ENCODE peak calls at places on chromosomes 5 and 9, in six cellular contexts. Y is fibroblast of lung, B is psoas muscle, T is MM.1S, C is testis, E is A549. O is an unnamed sample.

GRCh38 chr5:144183254-144183889 is 12.7 kb downstream of the KCTD16 start:
- DNase-seq in Y (peak; percentile 56), B (no peak), T (peak; percentile 49), C (no peak), E (peak; percentile 54), O (no peak)

GRCh38 chr5:111734597-111734996 is 22.4 kb downstream of the NREP start:
- DNase-seq in Y (no peak), B (no peak), T (no peak), C (no peak), E (no peak), O (no peak)

GRCh38 chr5:85533324-85533723 is 1084.4 kb upstream of the COX7C start:
- DNase-seq in Y (no peak), B (no peak), T (no peak), C (no peak), E (no peak), O (no peak)

GRCh38 chr5:167453518-167454020 is 837.9 kb upstream of the WWC1 start:
- DNase-seq in Y (peak; percentile 60), B (no peak), T (no peak), C (no peak), E (no peak), O (no peak)

GRCh38 chr9:89850633-89851325 is 246.0 kb downstream of the GADD45G start:
- DNase-seq in Y (peak; percentile 59), B (peak; percentile 41), T (no peak), C (no peak), E (no peak), O (no peak)

GRCh38 chr9:136055715-136056545 is 39.2 kb downstream of the NACC2 start:
- DNase-seq in Y (no peak), B (no peak), T (no peak), C (no peak), E (no peak), O (no peak)

GRCh38 chr9:33170464-33171156 is 3.5 kb upstream of the B4GALT1 start:
- DNase-seq in Y (no peak), B (peak; percentile 70), T (no peak), C (peak; percentile 75), E (peak; percentile 66), O (no peak)

GRCh38 chr5:146718628-146719027 is 159.9 kb downstream of the PPP2R2B start:
- DNase-seq in Y (no peak), B (no peak), T (no peak), C (no peak), E (no peak), O (no peak)

GRCh38 chr5:158988987-158989624 is 110.6 kb downstream of the EBF1 start:
- DNase-seq in Y (no peak), B (no peak), T (no peak), C (no peak), E (no peak), O (no peak)

GRCh38 chr9:30411571-30411970 is 1972.9 kb upstream of the ACO1 start:
- DNase-seq in Y (no peak), B (no peak), T (no peak), C (peak; percentile 81), E (peak; percentile 6), O (no peak)

GRCh38 chr9:134688231-134688630 is 46.6 kb downstream of the COL5A1 start:
- DNase-seq in Y (no peak), B (no peak), T (no peak), C (no peak), E (no peak), O (no peak)

GRCh38 chr9:22103650-22104575 is 94.8 kb upstream of the CDKN2B start:
- DNase-seq in Y (peak; percentile 95), B (no peak), T (no peak), C (no peak), E (no peak), O (no peak)

GRCh38 chr5:57842376-57843015 is 359.9 kb upstream of the ACTBL2 start:
- DNase-seq in Y (peak; percentile 26), B (no peak), T (no peak), C (no peak), E (no peak), O (no peak)

GRCh38 chr5:151155149-151155776 is 2.3 kb downstream of the ANXA6 start:
- DNase-seq in Y (peak; percentile 33), B (no peak), T (no peak), C (no peak), E (no peak), O (no peak)

GRCh38 chr5:123696948-123697347 is 185.0 kb downstream of the CSNK1G3 start:
- DNase-seq in Y (no peak), B (peak; percentile 59), T (no peak), C (no peak), E (peak; percentile 20), O (no peak)

GRCh38 chr9:131312822-131313770 is 23.6 kb downstream of the PLPP7 start:
- DNase-seq in Y (no peak), B (no peak), T (no peak), C (no peak), E (peak; percentile 37), O (no peak)

GRCh38 chr9:92725726-92726125 is 38.9 kb downstream of the BICD2 start:
- DNase-seq in Y (no peak), B (no peak), T (no peak), C (no peak), E (no peak), O (no peak)

GRCh38 chr9:136978073-136978864 is 965 bp downstream of the PTGDS start:
- DNase-seq in Y (peak; percentile 27), B (peak; percentile 74), T (no peak), C (peak; percentile 95), E (peak; percentile 89), O (no peak)

GRCh38 chr9:93451762-93452709 is 551 bp downstream of the FAM120A start:
- DNase-seq in Y (peak; percentile 61), B (peak; percentile 64), T (peak; percentile 46), C (peak; percentile 52), E (peak; percentile 62), O (no peak)

GRCh38 chr9:121798941-121799340 is 147.5 kb downstream of the DAB2IP start:
- DNase-seq in Y (no peak), B (no peak), T (no peak), C (no peak), E (no peak), O (no peak)

GRCh38 chr9:93198117-93198838 is 14.3 kb downstream of the WNK2 start:
- DNase-seq in Y (no peak), B (no peak), T (no peak), C (no peak), E (no peak), O (no peak)

GRCh38 chr9:2288309-2288708 is 273.2 kb downstream of the SMARCA2 start:
- DNase-seq in Y (no peak), B (no peak), T (no peak), C (no peak), E (no peak), O (no peak)

GRCh38 chr5:174724484-174725260 is at the start of gene MSX2:
- DNase-seq in Y (peak; percentile 90), B (peak; percentile 89), T (no peak), C (peak; percentile 94), E (peak; percentile 88), O (peak; percentile 32)

GRCh38 chr9:130240410-130241197 is 25.0 kb upstream of the HMCN2 start:
- DNase-seq in Y (peak; percentile 71), B (no peak), T (peak; percentile 37), C (peak; percentile 79), E (peak; percentile 78), O (peak; percentile 32)

GRCh38 chr5:176625966-176626875 is 4.1 kb downstream of the SNCB start:
- DNase-seq in Y (no peak), B (no peak), T (no peak), C (no peak), E (no peak), O (no peak)

GRCh38 chr5:143543358-143544255 is 140.1 kb upstream of the NR3C1 start:
- DNase-seq in Y (peak; percentile 81), B (no peak), T (no peak), C (no peak), E (peak; percentile 76), O (no peak)

GRCh38 chr9:128921881-128922763 is 1.3 kb downstream of the PHYHD1 start:
- DNase-seq in Y (peak; percentile 33), B (peak; percentile 56), T (no peak), C (peak; percentile 60), E (no peak), O (no peak)

GRCh38 chr5:135027318-135027698 is 6.7 kb downstream of the PITX1 start:
- DNase-seq in Y (no peak), B (no peak), T (no peak), C (no peak), E (no peak), O (no peak)

DNA sequence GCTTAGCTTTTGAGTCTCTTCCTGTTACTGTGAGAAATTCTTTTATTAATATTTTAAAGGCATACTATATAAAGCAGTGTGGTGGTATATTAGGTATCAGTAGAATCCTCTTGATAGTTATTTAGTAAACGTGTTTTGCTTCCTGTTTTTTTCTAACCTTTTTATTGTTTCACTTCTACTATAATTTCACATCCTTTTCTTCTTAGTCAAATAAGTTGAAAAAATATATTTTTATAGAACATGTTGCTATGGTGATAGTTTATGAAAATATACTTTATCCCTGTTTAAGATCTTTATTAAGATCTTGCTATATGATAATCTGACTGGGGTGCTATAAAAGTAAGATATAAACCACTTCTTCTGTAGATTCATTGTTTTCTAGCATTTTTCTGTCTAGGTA is 2.1 kb downstream of the POLK start:
- DNase-seq in Y (no peak), B (no peak), T (no peak), C (no peak), E (no peak), O (no peak)
- H3K4me3 ChIP-seq in Y (no peak overlapping the region), B (peak overlapping the region; percentile 86), T (no peak overlapping the region), C (no peak overlapping the region), E (no peak overlapping the region), O (no peak overlapping the region)

GRCh38 chr9:34562136-34562745 is 27.3 kb downstream of the CNTFR start:
- DNase-seq in Y (no peak), B (no peak), T (no peak), C (no peak), E (peak; percentile 23), O (no peak)
- TF ChIP-seq CTCF in Y (peak; percentile 49), B (peak; percentile 55), T (peak; percentile 76), C (no peak), E (peak; percentile 51), O (peak; percentile 75)

DNA sequence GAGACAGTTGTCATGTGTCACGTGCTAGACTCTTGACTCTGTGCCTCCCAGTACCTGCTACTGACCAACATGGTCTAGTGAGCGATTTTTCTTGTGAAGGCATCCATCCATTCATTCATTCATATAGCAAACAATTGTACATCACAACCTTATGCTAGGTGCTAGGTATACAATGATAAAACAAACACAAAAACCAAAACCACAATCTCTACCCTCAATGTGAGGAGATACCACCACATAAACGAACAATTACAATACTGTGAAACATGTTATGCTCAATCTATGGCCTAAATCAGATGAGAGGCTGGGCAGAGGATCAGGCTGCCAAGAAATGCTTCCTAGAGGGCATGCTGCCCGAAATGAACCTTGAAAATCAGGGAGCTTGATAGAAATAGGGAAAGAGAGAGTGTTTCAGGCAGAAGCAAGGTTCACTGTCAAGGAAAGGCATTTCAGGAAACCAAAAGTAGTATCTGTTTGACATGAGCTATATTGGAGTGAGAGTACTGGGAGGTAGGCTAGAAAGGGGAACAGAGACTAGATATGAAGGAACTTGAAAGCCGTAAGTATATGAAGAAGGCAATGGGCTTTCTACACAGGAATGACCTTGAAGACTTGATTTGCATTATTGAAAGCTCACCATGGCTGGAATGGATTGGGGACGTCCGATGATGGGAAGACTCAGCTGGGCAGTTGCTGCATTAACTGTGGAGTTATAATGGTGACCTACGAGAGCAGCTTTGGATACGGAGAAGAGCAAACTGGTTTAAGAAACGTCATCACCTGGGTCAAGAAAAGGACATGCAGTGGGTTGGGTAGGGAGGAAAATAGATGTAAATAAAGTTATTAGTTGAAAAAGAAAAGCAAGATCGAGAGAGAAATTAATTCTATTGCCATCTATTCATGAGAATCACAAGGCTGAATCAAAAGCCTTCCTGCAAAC is 90.1 kb downstream of the THBS4 start:
- DNase-seq in Y (no peak), B (no peak), T (no peak), C (no peak), E (no peak), O (no peak)
- H3K4me3 ChIP-seq in Y (no peak overlapping the region), B (no peak overlapping the region), T (no peak overlapping the region), C (no peak overlapping the region), E (no peak overlapping the region), O (no peak overlapping the region)

GRCh38 chr9:95875305-95876137 is at the start of gene ERCC6L2:
- DNase-seq in Y (peak; percentile 96), B (peak; percentile 94), T (peak; percentile 95), C (peak; percentile 98), E (peak; percentile 99), O (peak; percentile 99)
- TF ChIP-seq CTCF in Y (no peak), B (no peak), T (no peak), C (no peak), E (no peak), O (no peak)